ENCODE peak calls at places on chromosomes 1 and 21, in four cellular contexts. Z, M, F and X are unnamed samples.

GRCh38 chr1:45493116-45493697 is 2.2 kb upstream of the TESK2 start:
- DNase-seq in Z (peak; percentile 62), M (peak; percentile 43), F (peak; percentile 38), X (peak; percentile 41)

GRCh38 chr1:161531986-161532875 is 7.9 kb downstream of the HSPA6 start:
- DNase-seq in Z (no peak), M (no peak), F (no peak), X (no peak)

GRCh38 chr1:26156285-26157038 is 2.4 kb upstream of the FAM110D start:
- DNase-seq in Z (no peak), M (no peak), F (no peak), X (no peak)

GRCh38 chr1:112619518-112620458 is at the start of gene CAPZA1:
- DNase-seq in Z (peak; percentile 98), M (peak; percentile 79), F (peak; percentile 92), X (peak; percentile 93)

GRCh38 chr1:241225741-241226140 is 131.3 kb downstream of the RGS7 start:
- DNase-seq in Z (no peak), M (no peak), F (no peak), X (no peak)

GRCh38 chr21:38806153-38806941 is 618 bp downstream of the ETS2 start:
- DNase-seq in Z (peak; percentile 41), M (no peak), F (peak; percentile 10), X (no peak)

GRCh38 chr1:156608981-156609380 is 7.7 kb upstream of the GPATCH4 start:
- DNase-seq in Z (peak; percentile 34), M (no peak), F (no peak), X (peak; percentile 25)

GRCh38 chr1:234957330-234958065 is 171.1 kb downstream of the TOMM20 start:
- DNase-seq in Z (peak; percentile 66), M (peak; percentile 44), F (peak; percentile 98), X (no peak)

GRCh38 chr1:21451212-21451611 is 11.3 kb downstream of the NBPF3 start:
- DNase-seq in Z (peak; percentile 78), M (no peak), F (peak; percentile 89), X (no peak)

GRCh38 chr1:197954718-197955418 is 37.7 kb downstream of the LHX9 start:
- DNase-seq in Z (no peak), M (no peak), F (no peak), X (no peak)

GRCh38 chr1:14961661-14962267 is 191.8 kb upstream of the TMEM51 start:
- DNase-seq in Z (peak; percentile 38), M (no peak), F (no peak), X (no peak)

GRCh38 chr1:10973552-10973951 is 38.9 kb upstream of the TARDBP start:
- DNase-seq in Z (peak; percentile 74), M (no peak), F (peak; percentile 70), X (peak; percentile 47)

GRCh38 chr1:207745285-207745684 is 6.6 kb upstream of the CD46 start:
- DNase-seq in Z (peak; percentile 37), M (no peak), F (peak; percentile 13), X (no peak)

GRCh38 chr21:26840912-26841311 is 4.3 kb downstream of the ADAMTS1 start:
- DNase-seq in Z (peak; percentile 91), M (no peak), F (peak; percentile 76), X (peak; percentile 93)

GRCh38 chr21:32914424-32915070 is 111.2 kb upstream of the OLIG2 start:
- DNase-seq in Z (no peak), M (no peak), F (no peak), X (no peak)
- H2AFZ ChIP-seq in Z (no peak overlapping the region), M (no peak overlapping the region), F (no peak overlapping the region), X (no peak overlapping the region)

DNA sequence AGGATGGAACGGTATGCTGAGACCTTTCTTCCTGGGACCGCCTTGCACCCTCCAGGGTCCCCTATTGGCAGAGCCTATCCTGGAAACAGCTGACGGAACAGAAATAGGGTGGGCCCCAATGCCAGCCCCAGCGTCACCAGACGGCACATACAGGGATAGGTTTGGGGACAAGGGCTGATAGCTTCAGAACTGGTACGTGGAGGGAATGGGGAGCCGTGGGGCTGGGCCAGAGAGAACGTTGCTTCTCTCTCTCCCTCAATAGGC is 40.4 kb upstream of the CITED4 start:
- DNase-seq in Z (no peak), M (no peak), F (no peak), X (no peak)
- H3K4me2 ChIP-seq in Z (peak overlapping the region; percentile 44), M (peak overlapping the region; percentile 49), F (no peak overlapping the region), X (no peak overlapping the region)

GRCh38 chr1:61589382-61589765 is 135.6 kb downstream of the TM2D1 start:
- DNase-seq in Z (no peak), M (no peak), F (no peak), X (no peak)
- H2AFZ ChIP-seq in Z (no peak overlapping the region), M (no peak overlapping the region), F (no peak overlapping the region), X (no peak overlapping the region)

DNA sequence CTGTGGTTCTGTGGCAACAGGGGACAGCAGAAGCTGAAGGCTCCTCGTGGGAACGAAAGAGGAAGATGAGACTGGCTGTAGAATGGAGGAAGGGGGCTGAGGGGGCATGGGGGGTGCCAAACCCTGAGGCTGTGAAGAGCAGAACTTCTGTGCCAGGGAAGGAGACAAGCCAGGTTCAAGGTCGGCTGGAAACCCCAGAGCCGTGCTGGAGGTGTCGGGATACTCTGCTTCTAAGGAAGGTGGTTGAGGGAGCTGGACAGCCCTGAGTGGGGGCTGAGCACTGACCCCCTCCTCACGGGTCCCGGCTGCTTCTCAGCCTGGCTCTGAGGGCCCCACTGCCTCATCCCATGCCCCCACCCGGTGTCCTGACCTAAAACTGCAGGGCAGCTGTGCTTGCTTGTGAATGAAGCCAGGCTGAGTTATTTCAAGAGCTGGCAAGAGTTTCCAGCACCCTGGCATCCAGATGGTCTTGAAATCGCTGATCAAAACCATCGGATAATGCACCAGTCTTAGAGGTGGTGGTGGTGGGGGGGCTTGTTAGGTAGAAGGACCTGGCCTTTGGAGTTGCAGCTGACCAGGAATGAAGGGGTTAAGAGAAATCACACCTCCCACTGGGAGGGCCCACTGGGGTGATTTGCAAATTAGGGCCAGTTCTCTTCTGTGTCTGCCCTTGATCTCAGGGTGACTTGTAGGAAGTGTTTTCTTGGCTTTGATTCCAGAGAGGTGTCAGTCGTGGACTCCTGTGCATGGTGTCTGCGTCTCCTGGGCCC is 218.9 kb upstream of the C1orf174 start:
- DNase-seq in Z (no peak), M (no peak), F (no peak), X (no peak)
- H3K4me2 ChIP-seq in Z (no peak overlapping the region), M (no peak overlapping the region), F (no peak overlapping the region), X (no peak overlapping the region)

GRCh38 chr1:201933840-201934430 is 12.4 kb downstream of the LMOD1 start:
- DNase-seq in Z (peak; percentile 29), M (no peak), F (peak; percentile 33), X (peak; percentile 10)
- H2AFZ ChIP-seq in Z (peak overlapping the region; percentile 72), M (no peak overlapping the region), F (peak overlapping the region; percentile 36), X (peak overlapping the region; percentile 65)

GRCh38 chr1:41494351-41495170 is 10.1 kb upstream of the EDN2 start:
- DNase-seq in Z (no peak), M (no peak), F (no peak), X (no peak)

GRCh38 chr1:41493626-41494350 is 9.3 kb upstream of the EDN2 start:
- DNase-seq in Z (no peak), M (no peak), F (no peak), X (no peak)

GRCh38 chr1:41490911-41491310 is 6.4 kb upstream of the EDN2 start:
- DNase-seq in Z (no peak), M (no peak), F (no peak), X (no peak)

GRCh38 chr1:41492341-41492848 is 7.9 kb upstream of the EDN2 start:
- DNase-seq in Z (peak; percentile 34), M (no peak), F (peak; percentile 41), X (no peak)

GRCh38 chr1:41493117-41493536 is 8.6 kb upstream of the EDN2 start:
- DNase-seq in Z (peak; percentile 94), M (peak; percentile 59), F (peak; percentile 94), X (peak; percentile 96)
- H3K4me2 ChIP-seq in Z (peak overlapping the region; percentile 22), M (peak overlapping the region; percentile 61), F (no peak overlapping the region), X (no peak overlapping the region)